ENCODE peak calls at places on chromosomes 5 and 9, in six cellular contexts. Y, E, B, J, T and A are unnamed samples.
A peak's percentile ranks its signal among the peaks of the same experiment; 100 is the strongest.

GRCh38 chr5:16564468-16564867 is 52.3 kb downstream of the RETREG1 start:
- DNase-seq in Y (no peak), E (no peak), B (no peak), J (no peak), T (no peak), A (no peak)

GRCh38 chr9:131105952-131106351 is 9.6 kb downstream of the AIF1L start:
- DNase-seq in Y (no peak), E (no peak), B (no peak), J (no peak), T (no peak), A (no peak)

GRCh38 chr9:123678878-123679329 is 251.0 kb downstream of the DENND1A start:
- DNase-seq in Y (no peak), E (no peak), B (no peak), J (no peak), T (no peak), A (no peak)

GRCh38 chr9:136370687-136371530 is 2.6 kb downstream of the CARD9 start:
- DNase-seq in Y (no peak), E (peak; percentile 64), B (no peak), J (no peak), T (no peak), A (no peak)

GRCh38 chr5:140840978-140841962 is at the start of gene PCDHA8:
- DNase-seq in Y (peak; percentile 20), E (no peak), B (peak; percentile 15), J (no peak), T (no peak), A (no peak)

GRCh38 chr5:168992687-168993086 is 308.3 kb downstream of the SLIT3 start:
- DNase-seq in Y (no peak), E (no peak), B (peak; percentile 59), J (no peak), T (no peak), A (no peak)

GRCh38 chr9:18707078-18707477 is 233.1 kb downstream of the ADAMTSL1 start:
- DNase-seq in Y (no peak), E (no peak), B (no peak), J (no peak), T (no peak), A (no peak)

GRCh38 chr5:102296229-102296817 is at the start of gene SLCO4C1:
- DNase-seq in Y (peak; percentile 61), E (peak; percentile 83), B (peak; percentile 93), J (no peak), T (peak; percentile 69), A (peak; percentile 77)

GRCh38 chr5:140821375-140822280 is at the start of gene PCDHA5:
- DNase-seq in Y (peak; percentile 69), E (peak; percentile 33), B (no peak), J (no peak), T (no peak), A (no peak)

GRCh38 chr9:135703726-135704125 is 1.7 kb downstream of the KCNT1 start:
- DNase-seq in Y (no peak), E (no peak), B (peak; percentile 64), J (no peak), T (no peak), A (no peak)

GRCh38 chr9:88537743-88538055 is 2.7 kb downstream of the NXNL2 start:
- DNase-seq in Y (peak; percentile 23), E (peak; percentile 89), B (peak; percentile 57), J (peak; percentile 62), T (peak; percentile 95), A (peak; percentile 94)

GRCh38 chr9:81686614-81687520 is 2.5 kb downstream of the TLE1 start:
- DNase-seq in Y (peak; percentile 87), E (peak; percentile 90), B (peak; percentile 96), J (peak; percentile 72), T (peak; percentile 89), A (peak; percentile 23)

GRCh38 chr5:170597109-170597741 is 93.4 kb downstream of the KCNIP1 start:
- DNase-seq in Y (no peak), E (no peak), B (no peak), J (peak; percentile 19), T (no peak), A (no peak)

GRCh38 chr5:68420476-68421344 is 205.2 kb downstream of the PIK3R1 start:
- DNase-seq in Y (no peak), E (peak; percentile 76), B (no peak), J (no peak), T (no peak), A (no peak)

GRCh38 chr9:132795511-132796303 is 82.4 kb downstream of the AK8 start:
- DNase-seq in Y (no peak), E (no peak), B (no peak), J (peak; percentile 51), T (no peak), A (no peak)

GRCh38 chr5:181221105-181221791 is 1.8 kb upstream of the TRIM41 start:
- DNase-seq in Y (no peak), E (no peak), B (no peak), J (no peak), T (no peak), A (no peak)

GRCh38 chr9:117278020-117278419 is 136.8 kb downstream of the ASTN2 start:
- DNase-seq in Y (no peak), E (no peak), B (no peak), J (no peak), T (no peak), A (no peak)

GRCh38 chr5:36928947-36929346 is 52.4 kb downstream of the NIPBL start:
- DNase-seq in Y (no peak), E (no peak), B (no peak), J (no peak), T (no peak), A (no peak)

GRCh38 chr5:2191972-2192371 is 309.2 kb upstream of the IRX4 start:
- DNase-seq in Y (no peak), E (no peak), B (no peak), J (no peak), T (no peak), A (no peak)

GRCh38 chr5:119243888-119244287 is 111.9 kb upstream of the TNFAIP8 start:
- DNase-seq in Y (no peak), E (no peak), B (no peak), J (no peak), T (no peak), A (no peak)

GRCh38 chr5:178278358-178279023 is 45.9 kb upstream of the PHYKPL start:
- DNase-seq in Y (no peak), E (peak; percentile 37), B (no peak), J (no peak), T (no peak), A (no peak)

GRCh38 chr9:18638448-18639249 is 164.7 kb downstream of the ADAMTSL1 start:
- DNase-seq in Y (no peak), E (no peak), B (no peak), J (no peak), T (no peak), A (no peak)

GRCh38 chr9:98867434-98868168 is 60.1 kb downstream of the GALNT12 start:
- DNase-seq in Y (no peak), E (peak; percentile 90), B (no peak), J (peak; percentile 77), T (peak; percentile 92), A (peak; percentile 83)

DNA sequence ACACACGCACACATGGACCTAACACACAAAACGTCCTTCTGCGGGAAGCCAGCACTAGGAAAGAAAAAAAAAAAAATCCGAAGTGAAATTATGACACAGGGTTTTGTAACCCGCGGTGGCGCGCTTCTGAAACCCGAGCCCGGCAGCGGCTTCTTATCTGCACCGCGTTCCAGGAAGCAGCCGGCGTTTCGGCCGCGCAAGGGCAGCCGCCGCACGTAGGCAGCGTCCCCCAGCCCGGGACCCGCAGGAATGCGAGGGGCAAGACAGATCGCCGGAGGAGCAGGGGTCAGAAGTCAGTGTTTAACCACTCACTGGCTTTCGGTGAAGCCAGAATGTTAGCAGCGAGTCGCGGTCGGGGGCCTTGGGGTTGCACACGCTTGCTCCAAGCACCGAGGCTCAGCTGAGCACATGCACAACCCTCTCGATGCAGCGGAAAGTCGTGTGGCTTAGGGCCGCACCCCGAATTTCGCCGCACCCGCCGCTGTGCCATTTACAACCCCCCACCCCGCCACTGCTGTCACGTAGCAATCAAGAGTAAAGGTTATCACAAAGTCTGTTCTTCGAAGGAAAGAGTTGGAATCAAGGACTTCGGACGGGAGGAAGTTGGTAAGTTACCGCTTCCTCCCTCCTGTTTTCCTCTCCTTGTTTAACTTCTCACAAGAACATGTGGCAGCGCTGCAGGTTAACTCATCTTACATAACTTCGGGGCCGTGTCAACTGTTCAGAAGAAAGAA is 167.9 kb downstream of the AUH start:
- DNase-seq in Y (peak; percentile 57), E (peak; percentile 95), B (peak; percentile 92), J (peak; percentile 72), T (peak; percentile 94), A (peak; percentile 95)
- H3K4me1 ChIP-seq in Y (peaks cover 48% of the 10 kb centered on the region), E (peaks cover 8% of the 10 kb centered on the region), B (no peaks in the 10 kb centered on the region), J (peaks cover 64% of the 10 kb centered on the region), T (peaks cover 25% of the 10 kb centered on the region), A (peaks cover 29% of the 10 kb centered on the region)

GRCh38 chr5:127031863-127032232 is 1.5 kb upstream of the MARCHF3 start:
- DNase-seq in Y (no peak), E (no peak), B (no peak), J (no peak), T (no peak), A (no peak)
- H3K4me1 ChIP-seq in Y (peaks cover 3% of the 10 kb centered on the region), E (no peaks in the 10 kb centered on the region), B (no peaks in the 10 kb centered on the region), J (peaks cover 21% of the 10 kb centered on the region), T (no peaks in the 10 kb centered on the region), A (no peaks in the 10 kb centered on the region)

GRCh38 chr9:113581865-113582697 is 118.6 kb downstream of the RGS3 start:
- DNase-seq in Y (no peak), E (peak; percentile 90), B (no peak), J (peak; percentile 51), T (peak; percentile 93), A (peak; percentile 59)

GRCh38 chr9:113578877-113579269 is 115.3 kb downstream of the RGS3 start:
- DNase-seq in Y (peak; percentile 78), E (peak; percentile 65), B (no peak), J (no peak), T (no peak), A (peak; percentile 90)

GRCh38 chr9:113580954-113581311 is 117.4 kb downstream of the RGS3 start:
- DNase-seq in Y (no peak), E (no peak), B (no peak), J (no peak), T (no peak), A (no peak)

GRCh38 chr9:113579270-113580040 is 115.9 kb downstream of the RGS3 start:
- DNase-seq in Y (no peak), E (peak; percentile 75), B (no peak), J (peak; percentile 26), T (no peak), A (no peak)

DNA sequence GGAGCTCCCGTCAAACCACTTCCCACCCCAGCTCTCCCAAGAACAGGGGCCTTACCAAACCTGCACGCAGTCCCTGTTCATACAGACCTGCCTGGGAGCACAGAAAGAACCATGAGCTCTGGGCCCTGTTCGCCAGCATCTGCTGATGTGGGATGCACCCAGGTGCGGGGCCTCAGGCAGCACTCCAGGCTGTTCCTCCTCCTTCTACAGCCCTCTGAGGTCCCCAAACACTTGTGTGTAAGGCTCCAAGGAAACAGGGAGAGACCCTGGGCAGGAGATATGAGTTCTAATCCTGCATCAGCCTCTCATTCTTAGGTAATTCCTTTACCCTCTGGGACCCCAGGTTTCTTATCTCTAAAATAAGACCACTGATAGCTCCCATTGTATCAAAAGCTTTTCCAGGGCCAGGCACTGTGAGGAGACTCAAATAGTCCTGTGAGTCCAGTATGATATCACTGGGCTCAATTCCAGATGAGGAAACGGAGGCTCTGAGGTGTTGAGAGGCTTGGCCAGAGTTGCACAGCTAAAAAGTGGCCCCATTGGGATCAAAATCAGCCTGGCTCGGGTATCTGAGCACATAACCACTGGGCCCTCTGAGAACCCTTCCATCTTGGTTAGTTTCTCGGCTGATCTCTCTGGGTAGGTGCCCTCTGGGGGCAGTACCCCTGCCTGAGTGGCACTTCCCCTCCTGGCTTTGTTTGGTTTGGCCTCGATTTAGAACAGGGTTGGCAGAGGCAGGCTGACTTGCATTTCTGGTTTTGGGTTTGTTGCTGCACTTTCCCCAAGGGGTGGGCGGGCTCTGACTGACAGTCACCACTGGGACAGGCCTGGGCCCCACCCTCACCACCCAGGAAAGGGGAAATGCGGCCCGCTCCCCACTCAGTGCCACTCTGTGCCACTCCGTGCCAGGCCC is 116.8 kb downstream of the RGS3 start:
- DNase-seq in Y (no peak), E (peak; percentile 92), B (no peak), J (peak; percentile 53), T (peak; percentile 97), A (peak; percentile 83)
- H3K4me1 ChIP-seq in Y (peaks cover 38% of the 10 kb centered on the region), E (peaks cover 35% of the 10 kb centered on the region), B (no peaks in the 10 kb centered on the region), J (peaks cover 54% of the 10 kb centered on the region), T (peaks cover 68% of the 10 kb centered on the region), A (peaks cover 29% of the 10 kb centered on the region)

GRCh38 chr5:157184117-157184516 is 3.5 kb downstream of the ITK start:
- DNase-seq in Y (no peak), E (no peak), B (no peak), J (no peak), T (no peak), A (no peak)
- H3K4me1 ChIP-seq in Y (no peaks in the 10 kb centered on the region), E (no peaks in the 10 kb centered on the region), B (peaks cover 9% of the 10 kb centered on the region), J (no peaks in the 10 kb centered on the region), T (no peaks in the 10 kb centered on the region), A (no peaks in the 10 kb centered on the region)